ENCODE peak calls at places on chromosomes 6 and 20, in ten cellular contexts. One of them, this sample, is unnamed.
A peak's percentile ranks its signal among the peaks of the same experiment; 100 is the strongest.

GRCh38 chr6:25404693-25405169 is 125.6 kb downstream of the CARMIL1 start:
- DNase-seq in tibial nerve: no peak
- DNase-seq in PC-3: no peak
- DNase-seq in Caco-2: no peak
- DNase-seq in CD8-positive, alpha-beta memory T cell: peak; percentile 56
- DNase-seq in stomach: peak; percentile 33
- DNase-seq in mammary epithelial cell: no peak
- DNase-seq in uterus: no peak
- DNase-seq in heart left ventricle: no peak
- DNase-seq in mesenchymal stem cell: no peak
- DNase-seq in this sample: no peak

GRCh38 chr6:98832282-98833100 is 1.9 kb upstream of the POU3F2 start:
- DNase-seq in mammary epithelial cell: peak; percentile 76
- DNase-seq in tibial nerve: no peak
- DNase-seq in stomach: no peak
- DNase-seq in mesenchymal stem cell: peak; percentile 67
- DNase-seq in Caco-2: no peak
- DNase-seq in uterus: no peak
- DNase-seq in heart left ventricle: no peak
- DNase-seq in PC-3: peak; percentile 32
- DNase-seq in CD8-positive, alpha-beta memory T cell: no peak
- DNase-seq in this sample: no peak

GRCh38 chr6:107698146-107698545 is 126.0 kb downstream of the SCML4 start:
- DNase-seq in mesenchymal stem cell: peak; percentile 84
- DNase-seq in heart left ventricle: peak; percentile 48
- DNase-seq in Caco-2: no peak
- DNase-seq in PC-3: no peak
- DNase-seq in mammary epithelial cell: peak; percentile 64
- DNase-seq in CD8-positive, alpha-beta memory T cell: no peak
- DNase-seq in stomach: no peak
- DNase-seq in uterus: no peak
- DNase-seq in tibial nerve: no peak
- DNase-seq in this sample: no peak

GRCh38 chr6:164008902-164009301 is 594.4 kb downstream of the QKI start:
- DNase-seq in PC-3: no peak
- DNase-seq in CD8-positive, alpha-beta memory T cell: no peak
- DNase-seq in mammary epithelial cell: no peak
- DNase-seq in uterus: no peak
- DNase-seq in heart left ventricle: no peak
- DNase-seq in mesenchymal stem cell: no peak
- DNase-seq in stomach: no peak
- DNase-seq in Caco-2: no peak
- DNase-seq in tibial nerve: no peak
- DNase-seq in this sample: no peak

GRCh38 chr6:47138046-47138445 is 95.9 kb upstream of the ADGRF1 start:
- DNase-seq in CD8-positive, alpha-beta memory T cell: no peak
- DNase-seq in uterus: no peak
- DNase-seq in Caco-2: no peak
- DNase-seq in PC-3: no peak
- DNase-seq in stomach: no peak
- DNase-seq in mammary epithelial cell: no peak
- DNase-seq in tibial nerve: no peak
- DNase-seq in heart left ventricle: no peak
- DNase-seq in mesenchymal stem cell: no peak
- DNase-seq in this sample: no peak

GRCh38 chr20:33096921-33097320 is 17.5 kb downstream of the BPIFB4 start:
- DNase-seq in uterus: no peak
- DNase-seq in PC-3: no peak
- DNase-seq in mesenchymal stem cell: no peak
- DNase-seq in tibial nerve: no peak
- DNase-seq in stomach: no peak
- DNase-seq in mammary epithelial cell: no peak
- DNase-seq in heart left ventricle: no peak
- DNase-seq in Caco-2: no peak
- DNase-seq in CD8-positive, alpha-beta memory T cell: no peak
- DNase-seq in this sample: peak; percentile 79

GRCh38 chr6:6969761-6970223 is 138.0 kb upstream of the RREB1 start:
- DNase-seq in Caco-2: peak; percentile 96
- DNase-seq in heart left ventricle: no peak
- DNase-seq in tibial nerve: no peak
- DNase-seq in PC-3: peak; percentile 98
- DNase-seq in CD8-positive, alpha-beta memory T cell: no peak
- DNase-seq in mesenchymal stem cell: no peak
- DNase-seq in mammary epithelial cell: peak; percentile 89
- DNase-seq in stomach: peak; percentile 81
- DNase-seq in uterus: no peak
- DNase-seq in this sample: no peak

GRCh38 chr20:18698735-18699380 is 111.0 kb downstream of the DTD1 start:
- DNase-seq in mammary epithelial cell: no peak
- DNase-seq in heart left ventricle: no peak
- DNase-seq in CD8-positive, alpha-beta memory T cell: no peak
- DNase-seq in stomach: no peak
- DNase-seq in mesenchymal stem cell: no peak
- DNase-seq in uterus: no peak
- DNase-seq in Caco-2: no peak
- DNase-seq in PC-3: no peak
- DNase-seq in tibial nerve: no peak
- DNase-seq in this sample: no peak

GRCh38 chr6:13427346-13427745 is 60.1 kb downstream of the GFOD1 start:
- DNase-seq in mesenchymal stem cell: no peak
- DNase-seq in Caco-2: no peak
- DNase-seq in heart left ventricle: no peak
- DNase-seq in PC-3: no peak
- DNase-seq in uterus: no peak
- DNase-seq in stomach: no peak
- DNase-seq in tibial nerve: no peak
- DNase-seq in mammary epithelial cell: no peak
- DNase-seq in CD8-positive, alpha-beta memory T cell: no peak
- DNase-seq in this sample: no peak

GRCh38 chr6:13431059-13431656 is 56.2 kb downstream of the GFOD1 start:
- DNase-seq in PC-3: no peak
- DNase-seq in heart left ventricle: no peak
- DNase-seq in stomach: no peak
- DNase-seq in uterus: no peak
- DNase-seq in mammary epithelial cell: no peak
- DNase-seq in mesenchymal stem cell: no peak
- DNase-seq in CD8-positive, alpha-beta memory T cell: no peak
- DNase-seq in Caco-2: no peak
- DNase-seq in tibial nerve: no peak
- DNase-seq in this sample: no peak

GRCh38 chr6:13429406-13429753 is 58.0 kb downstream of the GFOD1 start:
- DNase-seq in PC-3: no peak
- DNase-seq in Caco-2: no peak
- DNase-seq in stomach: no peak
- DNase-seq in CD8-positive, alpha-beta memory T cell: no peak
- DNase-seq in mammary epithelial cell: no peak
- DNase-seq in mesenchymal stem cell: no peak
- DNase-seq in tibial nerve: no peak
- DNase-seq in heart left ventricle: no peak
- DNase-seq in uterus: no peak
- DNase-seq in this sample: no peak

GRCh38 chr6:13427838-13428527 is 59.4 kb downstream of the GFOD1 start:
- DNase-seq in uterus: no peak
- DNase-seq in stomach: peak; percentile 31
- DNase-seq in Caco-2: no peak
- DNase-seq in mammary epithelial cell: no peak
- DNase-seq in CD8-positive, alpha-beta memory T cell: peak; percentile 53
- DNase-seq in tibial nerve: no peak
- DNase-seq in heart left ventricle: no peak
- DNase-seq in mesenchymal stem cell: no peak
- DNase-seq in PC-3: no peak
- DNase-seq in this sample: peak; percentile 76

DNA sequence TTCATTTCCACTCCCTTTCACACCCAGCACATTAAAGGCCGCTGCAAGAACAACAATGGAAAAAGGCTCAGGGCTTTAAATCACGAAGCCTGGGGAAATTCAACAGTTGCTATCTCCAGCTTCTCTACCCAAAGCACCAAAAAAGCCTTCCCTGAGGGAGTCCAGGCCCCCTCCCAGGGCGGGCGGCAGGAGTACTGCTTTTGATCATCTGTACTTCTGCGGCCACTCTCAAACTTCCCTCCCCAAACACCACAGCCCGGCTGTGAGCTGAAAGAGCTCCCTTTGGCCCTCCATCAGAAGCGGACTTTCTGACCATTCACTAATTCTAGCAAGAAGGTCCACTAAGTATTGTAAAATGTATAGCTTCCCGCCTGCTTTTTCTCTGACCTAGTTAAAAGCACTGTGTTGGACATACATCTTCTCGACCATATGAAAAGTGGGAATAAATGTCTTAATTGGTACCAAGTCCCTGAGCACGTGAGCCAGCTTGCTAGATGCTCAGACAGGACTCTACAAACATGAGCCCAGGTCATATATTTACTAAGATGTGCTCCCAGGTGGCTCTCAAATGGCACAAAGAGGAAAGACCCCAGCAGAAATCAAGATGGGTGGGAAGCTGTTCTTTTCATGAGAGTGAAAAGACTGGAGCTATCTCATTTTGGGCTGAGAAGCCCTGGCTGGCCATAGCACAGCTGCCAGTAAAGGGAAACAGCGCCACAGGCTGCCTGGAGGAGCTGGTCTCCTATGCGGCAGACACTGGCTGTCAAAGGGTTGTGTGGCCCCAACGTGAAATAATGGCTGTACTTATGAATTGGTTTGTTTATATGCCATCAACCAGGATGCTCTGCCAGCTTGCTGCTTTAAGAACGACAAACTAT is 58.6 kb downstream of the GFOD1 start:
- DNase-seq in heart left ventricle: no peak
- DNase-seq in mammary epithelial cell: no peak
- DNase-seq in uterus: no peak
- DNase-seq in tibial nerve: no peak
- DNase-seq in Caco-2: no peak
- DNase-seq in mesenchymal stem cell: no peak
- DNase-seq in stomach: no peak
- DNase-seq in PC-3: no peak
- DNase-seq in CD8-positive, alpha-beta memory T cell: no peak
- DNase-seq in this sample: no peak
- H3K4me1 ChIP-seq in heart left ventricle: peaks cover 70% of the 10 kb centered on the region
- H3K4me1 ChIP-seq in mammary epithelial cell: peaks cover 2% of the 10 kb centered on the region
- H3K4me1 ChIP-seq in uterus: no peaks in the 10 kb centered on the region
- H3K4me1 ChIP-seq in tibial nerve: peaks cover 28% of the 10 kb centered on the region
- H3K4me1 ChIP-seq in Caco-2: no peaks in the 10 kb centered on the region
- H3K4me1 ChIP-seq in mesenchymal stem cell: peaks cover 7% of the 10 kb centered on the region
- H3K4me1 ChIP-seq in stomach: peaks cover 20% of the 10 kb centered on the region
- H3K4me1 ChIP-seq in PC-3: peaks cover 9% of the 10 kb centered on the region
- H3K4me1 ChIP-seq in CD8-positive, alpha-beta memory T cell: peaks cover 60% of the 10 kb centered on the region
- H3K4me1 ChIP-seq in this sample: peaks cover 37% of the 10 kb centered on the region

DNA sequence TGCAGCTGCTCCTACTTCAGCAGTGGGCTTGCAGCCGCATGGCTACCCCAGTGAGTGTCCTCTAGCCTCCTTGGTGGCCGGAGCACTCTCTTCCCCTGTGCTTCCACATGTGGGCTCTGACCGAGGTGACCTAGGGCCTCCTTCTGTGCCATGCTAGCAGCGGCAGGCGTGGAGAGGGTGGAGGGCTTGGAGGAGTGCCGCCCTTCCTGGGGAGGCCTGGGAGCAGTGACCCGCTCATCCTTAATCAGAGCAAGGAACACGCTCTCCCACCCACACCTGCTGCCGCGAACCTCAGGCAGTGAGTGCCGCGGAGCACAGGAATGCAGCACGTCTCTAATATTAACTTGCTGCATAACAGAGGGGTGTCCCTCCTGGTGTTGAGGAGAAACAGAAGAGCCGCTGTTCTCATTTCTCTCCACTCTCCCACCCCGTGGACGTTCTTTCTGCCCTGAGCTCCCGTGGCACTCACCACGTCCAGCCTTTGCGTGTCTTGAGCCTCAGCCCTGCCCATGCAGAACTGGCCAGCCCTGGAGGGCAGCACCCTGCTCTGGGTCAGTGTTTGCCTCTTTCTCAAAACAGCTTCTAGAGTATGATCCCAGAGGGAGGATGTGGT is 31.9 kb downstream of the DUSP22 start:
- DNase-seq in heart left ventricle: no peak
- DNase-seq in stomach: no peak
- DNase-seq in uterus: no peak
- DNase-seq in CD8-positive, alpha-beta memory T cell: no peak
- DNase-seq in mesenchymal stem cell: no peak
- DNase-seq in tibial nerve: no peak
- DNase-seq in PC-3: no peak
- DNase-seq in Caco-2: no peak
- DNase-seq in mammary epithelial cell: no peak
- DNase-seq in this sample: no peak
- H3K27me3 ChIP-seq in heart left ventricle: no peaks in the 10 kb centered on the region
- H3K27me3 ChIP-seq in stomach: no peaks in the 10 kb centered on the region
- H3K27me3 ChIP-seq in uterus: no peaks in the 10 kb centered on the region
- H3K27me3 ChIP-seq in CD8-positive, alpha-beta memory T cell: no peaks in the 10 kb centered on the region
- H3K27me3 ChIP-seq in mesenchymal stem cell: no peaks in the 10 kb centered on the region
- H3K27me3 ChIP-seq in tibial nerve: no peaks in the 10 kb centered on the region
- H3K27me3 ChIP-seq in PC-3: no peaks in the 10 kb centered on the region
- H3K27me3 ChIP-seq in Caco-2: no peaks in the 10 kb centered on the region
- H3K27me3 ChIP-seq in mammary epithelial cell: no peaks in the 10 kb centered on the region
- H3K27me3 ChIP-seq in this sample: no peaks in the 10 kb centered on the region

GRCh38 chr20:48761023-48761785 is 66.6 kb downstream of the PREX1 start:
- DNase-seq in Caco-2: no peak
- DNase-seq in mesenchymal stem cell: no peak
- DNase-seq in tibial nerve: peak; percentile 40
- DNase-seq in stomach: peak; percentile 55
- DNase-seq in mammary epithelial cell: no peak
- DNase-seq in CD8-positive, alpha-beta memory T cell: peak; percentile 75
- DNase-seq in PC-3: no peak
- DNase-seq in heart left ventricle: peak; percentile 49
- DNase-seq in uterus: no peak
- DNase-seq in this sample: no peak

GRCh38 chr20:48760403-48760889 is 67.4 kb downstream of the PREX1 start:
- DNase-seq in mammary epithelial cell: peak; percentile 27
- DNase-seq in Caco-2: no peak
- DNase-seq in tibial nerve: no peak
- DNase-seq in heart left ventricle: peak; percentile 66
- DNase-seq in stomach: peak; percentile 34
- DNase-seq in uterus: no peak
- DNase-seq in CD8-positive, alpha-beta memory T cell: peak; percentile 86
- DNase-seq in mesenchymal stem cell: no peak
- DNase-seq in PC-3: peak; percentile 86
- DNase-seq in this sample: no peak

GRCh38 chr20:48759631-48760245 is 68.1 kb downstream of the PREX1 start:
- DNase-seq in CD8-positive, alpha-beta memory T cell: no peak
- DNase-seq in PC-3: no peak
- DNase-seq in stomach: no peak
- DNase-seq in Caco-2: no peak
- DNase-seq in heart left ventricle: no peak
- DNase-seq in uterus: no peak
- DNase-seq in mesenchymal stem cell: no peak
- DNase-seq in mammary epithelial cell: no peak
- DNase-seq in tibial nerve: no peak
- DNase-seq in this sample: no peak

GRCh38 chr20:48761914-48762313 is 65.9 kb downstream of the PREX1 start:
- DNase-seq in PC-3: no peak
- DNase-seq in heart left ventricle: no peak
- DNase-seq in Caco-2: no peak
- DNase-seq in stomach: no peak
- DNase-seq in CD8-positive, alpha-beta memory T cell: no peak
- DNase-seq in uterus: no peak
- DNase-seq in tibial nerve: no peak
- DNase-seq in mammary epithelial cell: no peak
- DNase-seq in mesenchymal stem cell: no peak
- DNase-seq in this sample: no peak

GRCh38 chr20:48758206-48758820 is 69.5 kb downstream of the PREX1 start:
- DNase-seq in heart left ventricle: no peak
- DNase-seq in uterus: no peak
- DNase-seq in PC-3: no peak
- DNase-seq in tibial nerve: no peak
- DNase-seq in Caco-2: no peak
- DNase-seq in mammary epithelial cell: no peak
- DNase-seq in stomach: no peak
- DNase-seq in mesenchymal stem cell: no peak
- DNase-seq in CD8-positive, alpha-beta memory T cell: peak; percentile 36
- DNase-seq in this sample: no peak
- H3K4me1 ChIP-seq in heart left ventricle: peaks cover 15% of the 10 kb centered on the region
- H3K4me1 ChIP-seq in uterus: no peaks in the 10 kb centered on the region
- H3K4me1 ChIP-seq in PC-3: peaks cover 17% of the 10 kb centered on the region
- H3K4me1 ChIP-seq in tibial nerve: peaks cover 26% of the 10 kb centered on the region
- H3K4me1 ChIP-seq in Caco-2: no peaks in the 10 kb centered on the region
- H3K4me1 ChIP-seq in mammary epithelial cell: no peaks in the 10 kb centered on the region
- H3K4me1 ChIP-seq in stomach: no peaks in the 10 kb centered on the region
- H3K4me1 ChIP-seq in mesenchymal stem cell: peaks cover 11% of the 10 kb centered on the region
- H3K4me1 ChIP-seq in CD8-positive, alpha-beta memory T cell: peaks cover 74% of the 10 kb centered on the region
- H3K4me1 ChIP-seq in this sample: peaks cover 2% of the 10 kb centered on the region

GRCh38 chr6:467671-468082 is 76.1 kb downstream of the IRF4 start:
- DNase-seq in CD8-positive, alpha-beta memory T cell: no peak
- DNase-seq in mesenchymal stem cell: no peak
- DNase-seq in tibial nerve: no peak
- DNase-seq in heart left ventricle: no peak
- DNase-seq in PC-3: no peak
- DNase-seq in uterus: no peak
- DNase-seq in mammary epithelial cell: no peak
- DNase-seq in stomach: no peak
- DNase-seq in Caco-2: no peak
- DNase-seq in this sample: no peak
- H3K27me3 ChIP-seq in CD8-positive, alpha-beta memory T cell: peaks cover 18% of the 10 kb centered on the region
- H3K27me3 ChIP-seq in mesenchymal stem cell: peaks cover 15% of the 10 kb centered on the region
- H3K27me3 ChIP-seq in tibial nerve: peaks cover 22% of the 10 kb centered on the region
- H3K27me3 ChIP-seq in heart left ventricle: peaks cover 28% of the 10 kb centered on the region
- H3K27me3 ChIP-seq in PC-3: peaks cover 49% of the 10 kb centered on the region
- H3K27me3 ChIP-seq in uterus: no peaks in the 10 kb centered on the region
- H3K27me3 ChIP-seq in mammary epithelial cell: peaks cover 8% of the 10 kb centered on the region
- H3K27me3 ChIP-seq in stomach: no peaks in the 10 kb centered on the region
- H3K27me3 ChIP-seq in Caco-2: peaks cover 1% of the 10 kb centered on the region
- H3K27me3 ChIP-seq in this sample: no peaks in the 10 kb centered on the region